ENCODE peak calls at places on chromosomes 16 and 17, in five cellular contexts. I is A673, N is fibroblast of lung, K is GM12878, H is breast epithelium. Y is an unnamed sample.

GRCh38 chr17:80760501-80760900 is 215.9 kb downstream of the RPTOR start:
- DNase-seq in I (no peak), H (peak; percentile 51), K (peak; percentile 40), N (no peak), Y (no peak)

GRCh38 chr17:80871341-80871740 is 120.3 kb upstream of the CHMP6 start:
- DNase-seq in I (no peak), N (no peak), H (no peak), K (no peak), Y (no peak)

GRCh38 chr16:68447721-68448359 is 468 bp downstream of the SMPD3 start:
- DNase-seq in N (no peak), I (no peak), H (no peak), K (no peak), Y (no peak)

GRCh38 chr16:59886021-59886420 is 1151.9 kb upstream of the GOT2 start:
- DNase-seq in K (no peak), H (peak; percentile 58), I (peak; percentile 4), N (peak; percentile 93), Y (peak; percentile 83)

GRCh38 chr17:76994237-76994637 is 126.0 kb downstream of the MGAT5B start:
- DNase-seq in K (no peak), H (no peak), I (no peak), N (peak; percentile 31), Y (no peak)

GRCh38 chr17:32519769-32520701 is 33.2 kb downstream of the CDK5R1 start:
- DNase-seq in H (no peak), N (peak; percentile 49), I (no peak), K (peak; percentile 52), Y (no peak)

GRCh38 chr17:43839670-43840101 is 6.7 kb upstream of the MPP3 start:
- DNase-seq in H (peak; percentile 80), N (no peak), I (no peak), K (no peak), Y (no peak)

GRCh38 chr17:5203908-5204294 is 12.2 kb upstream of the ZNF594 start:
- DNase-seq in N (peak; percentile 77), K (no peak), H (no peak), I (no peak), Y (peak; percentile 82)

GRCh38 chr16:53131050-53131362 is 76.2 kb downstream of the CHD9 start:
- DNase-seq in H (no peak), I (no peak), N (no peak), K (no peak), Y (no peak)

GRCh38 chr16:49596699-49597291 is 223.2 kb downstream of the C16orf78 start:
- DNase-seq in K (no peak), I (no peak), H (no peak), N (no peak), Y (no peak)

GRCh38 chr16:610513-611381 is 20.0 kb upstream of the WFIKKN1 start:
- DNase-seq in H (no peak), N (peak; percentile 18), K (no peak), I (no peak), Y (no peak)

GRCh38 chr16:66948034-66948821 is 12.8 kb upstream of the CES3 start:
- DNase-seq in N (no peak), I (no peak), K (no peak), H (no peak), Y (no peak)

GRCh38 chr16:649646-650045 is 481 bp downstream of the WDR90 start:
- DNase-seq in H (no peak), K (no peak), N (no peak), I (no peak), Y (no peak)

GRCh38 chr17:58335061-58335731 is 6.6 kb upstream of the TSPOAP1 start:
- DNase-seq in H (no peak), K (no peak), I (no peak), N (no peak), Y (no peak)

GRCh38 chr17:28735242-28735722 is 6.7 kb downstream of the NEK8 start:
- DNase-seq in N (no peak), I (no peak), K (no peak), H (no peak), Y (no peak)

GRCh38 chr17:41734139-41734948 is at the start of gene HAP1:
- DNase-seq in N (peak; percentile 19), I (peak; percentile 9), H (no peak), K (no peak), Y (no peak)

GRCh38 chr16:48153689-48154265 is 2.0 kb downstream of the ABCC12 start:
- DNase-seq in I (peak; percentile 44), H (no peak), N (no peak), K (no peak), Y (no peak)

GRCh38 chr17:66508896-66509843 is 206.8 kb downstream of the PRKCA start:
- DNase-seq in N (peak; percentile 90), H (no peak), K (no peak), I (no peak), Y (peak; percentile 95)

GRCh38 chr17:81338301-81339179 is 43.4 kb upstream of the SLC38A10 start:
- DNase-seq in N (peak; percentile 36), H (no peak), I (no peak), K (no peak), Y (no peak)

GRCh38 chr17:16997514-16998429 is 25.9 kb upstream of the TNFRSF13B start:
- DNase-seq in K (no peak), N (no peak), H (no peak), I (no peak), Y (no peak)

GRCh38 chr17:27609606-27610303 is 21.2 kb upstream of the LGALS9 start:
- DNase-seq in H (no peak), I (peak; percentile 25), K (no peak), N (no peak), Y (peak; percentile 53)

GRCh38 chr17:2691965-2692780 is 19.4 kb downstream of the CLUH start:
- DNase-seq in H (peak; percentile 16), K (no peak), N (no peak), I (no peak), Y (no peak)

GRCh38 chr17:78313735-78314648 is 45.9 kb downstream of the SOCS3 start:
- DNase-seq in K (peak; percentile 45), H (peak; percentile 62), I (peak; percentile 76), N (peak; percentile 68), Y (peak; percentile 50)

GRCh38 chr16:804193-805048 is 3.9 kb upstream of the GNG13 start:
- DNase-seq in N (no peak), K (no peak), I (no peak), H (no peak), Y (no peak)

GRCh38 chr17:49987681-49988441 is 7.2 kb downstream of the DLX3 start:
- DNase-seq in K (no peak), I (peak; percentile 62), H (no peak), N (no peak), Y (peak; percentile 67)

GRCh38 chr16:73268311-73268997 is 220.5 kb upstream of the ZFHX3 start:
- DNase-seq in K (no peak), I (peak; percentile 24), N (peak; percentile 18), H (no peak), Y (no peak)

GRCh38 chr17:28370035-28370743 is at the start of gene VTN:
- DNase-seq in K (no peak), H (no peak), I (peak; percentile 9), N (peak; percentile 26), Y (no peak)

GRCh38 chr17:42212382-42212781 is 18.1 kb upstream of the GHDC start:
- DNase-seq in N (no peak), K (no peak), I (no peak), H (no peak), Y (no peak)

GRCh38 chr17:72474740-72475477 is 354.1 kb downstream of the SOX9 start:
- DNase-seq in K (no peak), N (no peak), H (no peak), I (no peak), Y (no peak)

GRCh38 chr16:620700-621525 is 9.9 kb upstream of the WFIKKN1 start:
- DNase-seq in I (no peak), N (no peak), K (no peak), H (no peak), Y (no peak)

GRCh38 chr17:50268632-50269287 is 5.5 kb upstream of the TMEM92 start:
- DNase-seq in H (no peak), I (no peak), N (no peak), K (no peak), Y (no peak)

GRCh38 chr17:6471531-6472465 is 27.5 kb downstream of the PIMREG start:
- DNase-seq in N (peak; percentile 70), H (no peak), K (no peak), I (peak; percentile 75), Y (peak; percentile 74)

GRCh38 chr17:27871407-27871806 is 21.8 kb downstream of the LYRM9 start:
- DNase-seq in H (no peak), K (no peak), N (no peak), I (no peak), Y (no peak)

GRCh38 chr17:70658840-70659239 is 489.5 kb downstream of the KCNJ2 start:
- DNase-seq in H (no peak), N (no peak), K (no peak), I (no peak), Y (no peak)

GRCh38 chr16:73703891-73704290 is 592.7 kb upstream of the PSMD7 start:
- DNase-seq in H (no peak), K (no peak), I (no peak), N (no peak), Y (no peak)

DNA sequence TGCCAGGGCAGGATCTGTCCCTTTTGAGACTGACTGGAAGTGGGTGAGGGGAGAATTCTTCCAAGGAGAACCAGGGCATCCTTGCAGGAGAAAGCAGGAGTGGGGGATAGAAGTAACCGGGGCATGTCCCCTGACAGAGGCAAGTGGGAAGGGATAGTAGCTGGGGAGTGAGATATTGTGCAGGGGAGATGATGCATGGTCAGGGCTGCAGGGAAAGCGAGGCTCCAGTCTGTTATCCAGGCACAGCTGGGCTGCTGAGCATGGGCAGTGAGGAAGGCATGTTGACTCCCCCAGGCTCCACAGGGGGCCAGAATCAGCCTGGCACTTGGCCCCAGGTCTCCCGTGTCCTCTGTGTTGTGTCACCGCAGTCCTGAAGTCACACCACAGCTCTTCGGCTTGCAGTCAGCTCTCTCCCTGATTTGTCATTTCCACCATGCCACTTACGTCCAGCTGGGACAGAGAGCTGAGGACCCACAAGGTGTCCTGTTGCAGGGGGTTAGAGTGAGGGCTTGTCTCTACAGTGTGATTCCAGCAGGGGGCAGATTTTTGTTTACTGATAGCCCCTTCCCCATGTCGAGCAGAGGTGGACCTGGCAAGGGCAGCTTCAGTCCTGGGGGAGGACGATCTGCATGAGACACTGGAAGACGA is 40.9 kb downstream of the B9D1 start:
- DNase-seq in H (no peak), K (no peak), I (no peak), N (no peak), Y (no peak)
- TF ChIP-seq CTCF in H (no peak), K (peak; percentile 10), I (peak; percentile 45), N (peak; percentile 12), Y (peak; percentile 57)

GRCh38 chr16:50664270-50664669 is 16.8 kb downstream of the SNX20 start:
- DNase-seq in N (no peak), I (no peak), H (no peak), K (no peak), Y (no peak)
- TF ChIP-seq CTCF in N (no peak), I (no peak), H (no peak), K (no peak), Y (no peak)

DNA sequence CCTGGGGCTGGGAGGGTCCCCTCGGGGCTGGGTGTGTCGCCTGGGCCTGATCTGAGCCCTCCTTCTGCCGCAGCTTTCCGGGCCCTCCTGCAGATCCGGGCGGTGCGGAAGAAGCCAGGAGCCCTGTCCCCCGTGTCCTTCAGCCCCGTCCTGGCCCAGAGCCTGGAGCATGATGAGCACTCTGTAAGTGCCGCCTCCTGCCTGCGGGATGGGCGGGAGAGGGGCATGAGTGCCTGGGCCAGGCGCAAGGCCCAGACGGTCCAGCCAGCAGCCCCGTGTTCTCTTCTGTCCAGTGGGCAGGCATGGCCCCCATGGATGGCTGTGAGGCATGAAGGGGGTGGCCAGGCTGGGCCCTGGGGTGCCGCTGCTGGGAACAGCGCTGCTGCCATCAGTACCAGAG is 16.0 kb upstream of the NUDT16L1 start:
- DNase-seq in H (no peak), I (no peak), K (no peak), N (no peak), Y (no peak)
- TF ChIP-seq CTCF in H (no peak), I (no peak), K (no peak), N (no peak), Y (no peak)

GRCh38 chr16:8855051-8855786 is 13.6 kb downstream of the CARHSP1 start:
- DNase-seq in K (no peak), N (no peak), H (no peak), I (no peak), Y (no peak)
- TF ChIP-seq CTCF in K (no peak), N (peak; percentile 23), H (no peak), I (peak; percentile 43), Y (peak; percentile 63)